ENCODE peak calls at places on chromosome 3, in seven cellular contexts. B is OCI-LY7, T is IMR-90, D is kidney, J is cardiac muscle cell, P is heart left ventricle, F is uterus. O is an unnamed sample. For H3K4me1, the result is how much of the 10 kb centered on the place peaks cover.

GRCh38 chr3:57910988-57911387 is 97.2 kb upstream of the FLNB start:
- DNase-seq in T (peak), P (no peak), F (no peak), J (peak), D (no peak), B (peak), O (no peak)

GRCh38 chr3:53974314-53974713 is 82.7 kb upstream of the SELENOK start:
- DNase-seq in B (no peak), F (no peak), D (no peak), T (no peak), P (no peak), J (peak), O (no peak)

GRCh38 chr3:137509354-137510045 is 254.6 kb upstream of the SOX14 start:
- DNase-seq in P (no peak), J (no peak), F (no peak), T (no peak), D (no peak), B (no peak), O (no peak)

GRCh38 chr3:157127831-157128767 is 31.8 kb downstream of the CCNL1 start:
- DNase-seq in F (peak), B (no peak), J (peak), D (peak), P (no peak), T (peak), O (peak)

GRCh38 chr3:43870110-43870509 is 179.4 kb downstream of the ABHD5 start:
- DNase-seq in F (no peak), D (no peak), J (peak), P (no peak), T (peak), B (no peak), O (no peak)

GRCh38 chr3:36876181-36876936 is 68.5 kb downstream of the TRANK1 start:
- DNase-seq in B (peak), F (no peak), P (no peak), T (no peak), J (no peak), D (no peak), O (no peak)

GRCh38 chr3:14280326-14280725 is 101.7 kb downstream of the LSM3 start:
- DNase-seq in T (peak), F (no peak), B (no peak), D (no peak), P (no peak), J (no peak), O (no peak)

GRCh38 chr3:141959921-141960554 is 83.6 kb downstream of the ATP1B3 start:
- DNase-seq in D (no peak), F (no peak), B (no peak), P (no peak), J (peak), T (peak), O (no peak)

GRCh38 chr3:102206506-102207145 is 228.2 kb upstream of the ZPLD1 start:
- DNase-seq in P (no peak), B (no peak), J (peak), D (peak), F (peak), T (peak), O (no peak)

GRCh38 chr3:190222360-190222759 is 99.9 kb downstream of the CLDN1 start:
- DNase-seq in F (no peak), P (no peak), D (no peak), B (no peak), T (no peak), J (no peak), O (no peak)

GRCh38 chr3:177810162-177810623 is 612.9 kb upstream of the TBL1XR1 start:
- DNase-seq in J (peak), T (peak), P (no peak), F (no peak), D (no peak), B (no peak), O (no peak)

GRCh38 chr3:184688251-184688851 is 23.5 kb downstream of the MAGEF1 start:
- DNase-seq in B (no peak), F (peak), P (no peak), D (no peak), J (peak), T (peak), O (no peak)

GRCh38 chr3:187403768-187404270 is 35.6 kb downstream of the RTP4 start:
- DNase-seq in T (peak), J (peak), F (peak), D (no peak), P (no peak), B (no peak), O (no peak)

GRCh38 chr3:8625991-8626390 is 18.6 kb downstream of the SSUH2 start:
- DNase-seq in P (no peak), F (no peak), J (peak), D (no peak), T (peak), B (no peak), O (no peak)

GRCh38 chr3:108106031-108106430 is 15.2 kb upstream of the CD47 start:
- DNase-seq in D (no peak), B (no peak), F (no peak), T (peak), P (no peak), J (no peak), O (no peak)

GRCh38 chr3:143170043-143170442 is 50.5 kb downstream of the CHST2 start:
- DNase-seq in P (no peak), T (no peak), B (no peak), F (no peak), J (no peak), D (no peak), O (no peak)

GRCh38 chr3:5217824-5218595 is 30.5 kb downstream of the EDEM1 start:
- DNase-seq in B (no peak), J (peak), F (no peak), T (peak), D (no peak), P (no peak), O (peak)

GRCh38 chr3:2150576-2150975 is 51.9 kb downstream of the CNTN4 start:
- DNase-seq in P (no peak), T (no peak), F (no peak), J (no peak), D (no peak), B (no peak), O (no peak)

GRCh38 chr3:84893211-84893610 is 65.6 kb upstream of the CADM2 start:
- DNase-seq in J (no peak), B (no peak), F (no peak), D (no peak), P (no peak), T (no peak), O (no peak)

GRCh38 chr3:73508330-73508954 is 116.3 kb downstream of the PDZRN3 start:
- DNase-seq in F (peak), J (peak), T (peak), B (peak), P (no peak), D (peak), O (peak)

GRCh38 chr3:58205981-58206380 is 4.8 kb downstream of the DNASE1L3 start:
- DNase-seq in J (no peak), P (no peak), D (no peak), F (no peak), B (no peak), T (no peak), O (no peak)

GRCh38 chr3:159234306-159234705 is 432.5 kb downstream of the MFSD1 start:
- DNase-seq in D (no peak), T (no peak), B (no peak), J (peak), F (no peak), P (no peak), O (no peak)

GRCh38 chr3:187922704-187923393 is 177.6 kb upstream of the BCL6 start:
- DNase-seq in B (no peak), P (no peak), F (no peak), D (no peak), J (peak), T (peak), O (no peak)

GRCh38 chr3:54670269-54671000 is 257.4 kb downstream of the LRTM1 start:
- DNase-seq in J (no peak), P (no peak), F (no peak), D (no peak), T (no peak), B (no peak), O (no peak)

GRCh38 chr3:54071596-54071995 is 50.8 kb upstream of the CACNA2D3 start:
- DNase-seq in F (no peak), J (peak), T (no peak), B (no peak), P (no peak), D (no peak), O (no peak)

GRCh38 chr3:151630035-151630434 is 103.7 kb upstream of the AADACL2 start:
- DNase-seq in P (no peak), D (no peak), T (no peak), F (no peak), J (no peak), B (no peak), O (no peak)

GRCh38 chr3:135050536-135050935 is 255.5 kb downstream of the EPHB1 start:
- DNase-seq in T (no peak), J (no peak), F (no peak), D (no peak), B (no peak), P (no peak), O (no peak)

GRCh38 chr3:195914648-195915473 is 6.5 kb upstream of the TNK2 start:
- DNase-seq in B (peak), D (peak), T (peak), P (peak), F (peak), J (peak), O (peak)

GRCh38 chr3:157282261-157283191 is 122.6 kb upstream of the CCNL1 start:
- DNase-seq in T (peak), P (no peak), D (no peak), B (no peak), J (peak), F (peak), O (no peak)

GRCh38 chr3:43893721-43894120 is 203.0 kb downstream of the ABHD5 start:
- DNase-seq in P (no peak), T (no peak), J (no peak), B (no peak), D (no peak), F (no peak), O (no peak)

GRCh38 chr3:81743096-81744025 is 18.1 kb downstream of the GBE1 start:
- DNase-seq in J (peak), F (peak), P (no peak), D (no peak), T (peak), B (no peak), O (no peak)

GRCh38 chr3:130779031-130779430 is 32.4 kb upstream of the PIK3R4 start:
- DNase-seq in T (no peak), J (no peak), D (no peak), B (no peak), P (no peak), F (no peak), O (no peak)

GRCh38 chr3:128242818-128243601 is 89.7 kb downstream of the EEFSEC start:
- DNase-seq in T (peak), P (no peak), J (no peak), F (no peak), B (no peak), D (no peak), O (no peak)

GRCh38 chr3:80733522-80734176 is 965.9 kb upstream of the ROBO1 start:
- DNase-seq in P (no peak), F (no peak), T (peak), J (peak), B (no peak), D (no peak), O (peak)

DNA sequence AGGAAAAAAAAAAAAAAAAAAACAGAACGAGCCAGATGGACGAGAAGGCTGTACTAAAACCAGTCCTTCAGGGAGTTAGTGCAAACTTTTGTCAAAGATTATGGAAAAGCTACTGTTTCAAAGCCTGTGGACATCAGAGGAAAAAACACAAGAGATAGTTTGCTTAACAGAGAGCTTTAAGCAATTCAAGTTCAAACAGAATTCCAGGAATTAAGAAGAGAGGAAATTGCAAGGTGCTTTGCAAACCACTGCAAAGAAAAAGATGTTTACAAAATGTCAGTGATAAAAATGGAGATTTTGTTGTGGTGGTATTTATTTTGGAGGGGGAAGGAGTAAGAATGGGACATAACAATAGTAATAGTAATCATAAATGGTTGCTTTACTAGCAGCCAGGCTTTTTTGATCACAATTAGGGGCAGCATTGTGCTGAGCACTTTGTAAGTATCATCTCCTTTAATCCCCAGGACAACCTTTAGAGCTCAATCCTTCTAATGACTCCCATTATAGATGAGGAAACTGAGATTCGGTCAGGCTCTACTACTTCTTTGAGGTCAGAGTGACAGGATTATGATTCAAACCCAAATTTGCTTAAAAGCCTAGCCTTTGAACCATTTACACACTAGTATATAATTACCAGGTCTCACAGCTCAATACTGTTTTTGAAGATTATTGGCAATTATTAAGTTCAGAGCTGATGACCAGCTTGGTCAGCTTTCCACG is 22.4 kb upstream of the ARHGEF3 start:
- DNase-seq in F (no peak), J (no peak), D (no peak), P (no peak), B (no peak), T (no peak), O (no peak)
- H3K4me3 ChIP-seq in F (no peak), J (no peak), D (no peak), P (no peak), B (no peak), T (no peak), O (no peak)

GRCh38 chr3:48596157-48596556 is 1.0 kb upstream of the COL7A1 start:
- DNase-seq in B (no peak), P (peak), J (no peak), F (no peak), T (no peak), D (no peak), O (no peak)

GRCh38 chr3:48595075-48595525 is at the start of gene COL7A1:
- DNase-seq in B (no peak), T (no peak), P (peak), D (no peak), J (no peak), F (no peak), O (no peak)

GRCh38 chr3:48593337-48593736 is 1.8 kb downstream of the COL7A1 start:
- DNase-seq in J (no peak), P (no peak), B (no peak), F (no peak), T (no peak), D (no peak), O (no peak)

GRCh38 chr3:48595526-48596121 is 495 bp upstream of the COL7A1 start:
- DNase-seq in T (peak), F (peak), D (peak), J (peak), P (peak), B (no peak), O (no peak)

DNA sequence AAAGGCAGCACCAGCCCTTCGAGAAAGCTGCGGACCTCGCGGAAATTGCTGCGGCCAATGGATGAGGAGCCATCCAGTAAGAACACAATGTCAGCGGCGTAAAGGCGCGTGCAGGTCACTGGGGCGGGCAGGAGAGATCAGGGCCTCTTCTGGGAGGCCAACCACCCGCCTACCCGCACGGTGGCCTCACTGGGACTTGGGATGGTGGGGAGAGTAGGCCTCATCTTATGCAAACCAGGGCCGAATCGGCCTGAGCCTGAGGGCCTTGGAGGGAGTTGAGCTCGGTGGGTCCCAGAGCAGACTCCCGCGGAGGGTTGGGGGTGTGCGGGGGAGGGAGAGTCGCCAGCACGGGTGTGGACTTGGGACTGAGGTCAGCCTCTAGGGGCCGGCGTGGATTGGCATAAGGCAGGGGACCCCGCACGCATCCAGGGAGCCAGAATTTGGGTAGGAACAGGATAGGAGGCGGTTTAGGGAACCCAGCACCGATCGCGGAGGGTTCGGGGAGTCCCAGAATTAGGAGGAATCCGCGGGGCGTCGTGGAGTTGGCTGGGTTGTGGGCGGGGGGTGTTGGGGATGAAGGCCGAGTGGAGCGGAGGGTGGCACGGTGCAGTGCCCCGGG is 589 bp downstream of the COL7A1 start:
- DNase-seq in P (peak), F (no peak), T (peak), B (no peak), D (no peak), J (peak), O (no peak)
- H3K4me1 ChIP-seq in P (under half), F (under half), T (under half), B (under half), D (under half), J (under half), O (under half)

GRCh38 chr3:99872633-99873254 is 55.1 kb downstream of the CMSS1 start:
- DNase-seq in D (no peak), P (no peak), B (no peak), J (no peak), F (no peak), T (no peak), O (no peak)
- H3K4me3 ChIP-seq in D (no peak), P (peak), B (no peak), J (no peak), F (peak), T (peak), O (no peak)

GRCh38 chr3:66465587-66465986 is 35.2 kb downstream of the LRIG1 start:
- DNase-seq in F (no peak), P (no peak), J (no peak), T (no peak), D (no peak), B (no peak), O (no peak)
- H3K4me1 ChIP-seq in F (under half), P (under half), J (under half), T (under half), D (under half), B (half or more), O (under half)

DNA sequence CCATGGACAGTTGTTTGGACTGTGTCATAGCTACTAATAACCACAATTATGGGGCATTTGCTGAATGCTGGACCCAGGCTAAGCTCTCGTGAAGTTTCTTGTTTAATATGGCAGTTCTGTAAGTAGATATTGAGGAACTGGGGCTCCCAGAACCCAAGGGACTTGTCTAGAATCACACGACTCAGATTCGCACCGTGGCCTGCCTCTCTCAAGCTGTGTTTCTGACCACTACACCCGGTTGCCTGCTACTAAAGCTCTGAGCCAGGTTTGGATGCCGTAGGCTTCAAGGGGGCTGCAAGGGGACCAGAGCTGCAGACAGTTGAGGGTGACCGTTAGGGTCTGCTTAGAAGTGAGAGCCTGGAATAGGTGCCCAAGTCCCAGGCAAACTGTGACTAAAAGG is 11.5 kb downstream of the TEX264 start:
- DNase-seq in P (peak), J (no peak), F (no peak), B (no peak), T (no peak), D (peak), O (no peak)
- H3K4me3 ChIP-seq in P (no peak), J (no peak), F (no peak), B (no peak), T (no peak), D (no peak), O (no peak)

GRCh38 chr3:46541856-46542255 is 24.2 kb downstream of the LRRC2 start:
- DNase-seq in F (no peak), T (no peak), D (no peak), P (no peak), J (no peak), B (peak), O (no peak)
- H3K4me1 ChIP-seq in F (under half), T (under half), D (under half), P (under half), J (under half), B (half or more), O (under half)

GRCh38 chr3:110341047-110341446 is 730.6 kb upstream of the NECTIN3 start:
- DNase-seq in F (no peak), P (no peak), D (no peak), J (no peak), B (no peak), T (peak), O (no peak)

GRCh38 chr3:110343376-110343775 is 728.2 kb upstream of the NECTIN3 start:
- DNase-seq in J (peak), T (peak), F (no peak), B (no peak), P (no peak), D (no peak), O (no peak)

GRCh38 chr3:110344487-110344886 is 727.1 kb upstream of the NECTIN3 start:
- DNase-seq in F (no peak), P (no peak), J (no peak), B (no peak), T (no peak), D (no peak), O (no peak)

GRCh38 chr3:110343945-110344344 is 727.7 kb upstream of the NECTIN3 start:
- DNase-seq in J (peak), T (peak), D (no peak), F (no peak), P (no peak), B (no peak), O (no peak)

GRCh38 chr3:110344897-110345767 is 726.5 kb upstream of the NECTIN3 start:
- DNase-seq in T (peak), P (no peak), D (no peak), B (no peak), J (peak), F (no peak), O (no peak)
- H3K4me3 ChIP-seq in T (no peak), P (no peak), D (no peak), B (no peak), J (no peak), F (no peak), O (peak)

O was measured in right lobe of liver.